ENCODE peak calls at places on chromosomes 12 and 14, in ten cellular contexts. One of them, this sample, is unnamed.

GRCh38 chr12:74483057-74483456 is 54.6 kb upstream of the ATXN7L3B start:
- DNase-seq in right atrium auricular region: no peak
- DNase-seq in right cardiac atrium: no peak
- DNase-seq in fibroblast of lung: no peak
- DNase-seq in HepG2: no peak
- DNase-seq in H9: no peak
- DNase-seq in astrocyte: no peak
- DNase-seq in cardiac muscle cell: no peak
- DNase-seq in uterus: no peak
- DNase-seq in left ventricle myocardium inferior: no peak
- DNase-seq in this sample: no peak

GRCh38 chr14:77612011-77612620 is 4.3 kb downstream of the SPTLC2 start:
- DNase-seq in fibroblast of lung: peak; percentile 25
- DNase-seq in right cardiac atrium: no peak
- DNase-seq in right atrium auricular region: no peak
- DNase-seq in cardiac muscle cell: no peak
- DNase-seq in left ventricle myocardium inferior: no peak
- DNase-seq in H9: no peak
- DNase-seq in astrocyte: peak; percentile 79
- DNase-seq in HepG2: no peak
- DNase-seq in uterus: no peak
- DNase-seq in this sample: no peak

GRCh38 chr14:64221604-64222003 is 72.6 kb downstream of the ESR2 start:
- DNase-seq in uterus: no peak
- DNase-seq in H9: no peak
- DNase-seq in astrocyte: no peak
- DNase-seq in right cardiac atrium: no peak
- DNase-seq in right atrium auricular region: no peak
- DNase-seq in fibroblast of lung: no peak
- DNase-seq in cardiac muscle cell: no peak
- DNase-seq in HepG2: no peak
- DNase-seq in left ventricle myocardium inferior: no peak
- DNase-seq in this sample: no peak

GRCh38 chr12:11853126-11853525 is 203.7 kb downstream of the ETV6 start:
- DNase-seq in H9: no peak
- DNase-seq in left ventricle myocardium inferior: no peak
- DNase-seq in right atrium auricular region: no peak
- DNase-seq in right cardiac atrium: no peak
- DNase-seq in cardiac muscle cell: no peak
- DNase-seq in HepG2: no peak
- DNase-seq in astrocyte: no peak
- DNase-seq in uterus: no peak
- DNase-seq in fibroblast of lung: no peak
- DNase-seq in this sample: no peak

GRCh38 chr14:60317609-60318008 is 68.6 kb downstream of the PPM1A start:
- DNase-seq in uterus: no peak
- DNase-seq in H9: peak; percentile 56
- DNase-seq in fibroblast of lung: no peak
- DNase-seq in right atrium auricular region: no peak
- DNase-seq in right cardiac atrium: no peak
- DNase-seq in astrocyte: no peak
- DNase-seq in cardiac muscle cell: no peak
- DNase-seq in left ventricle myocardium inferior: no peak
- DNase-seq in HepG2: no peak
- DNase-seq in this sample: no peak

GRCh38 chr14:75577090-75577489 is 1.3 kb upstream of the FLVCR2 start:
- DNase-seq in right cardiac atrium: no peak
- DNase-seq in right atrium auricular region: no peak
- DNase-seq in fibroblast of lung: no peak
- DNase-seq in cardiac muscle cell: no peak
- DNase-seq in HepG2: no peak
- DNase-seq in uterus: no peak
- DNase-seq in astrocyte: no peak
- DNase-seq in H9: no peak
- DNase-seq in left ventricle myocardium inferior: no peak
- DNase-seq in this sample: no peak

GRCh38 chr12:5102806-5103205 is 59.1 kb downstream of the KCNA5 start:
- DNase-seq in left ventricle myocardium inferior: no peak
- DNase-seq in H9: no peak
- DNase-seq in fibroblast of lung: no peak
- DNase-seq in uterus: no peak
- DNase-seq in astrocyte: no peak
- DNase-seq in right cardiac atrium: no peak
- DNase-seq in HepG2: no peak
- DNase-seq in right atrium auricular region: no peak
- DNase-seq in cardiac muscle cell: no peak
- DNase-seq in this sample: no peak

GRCh38 chr14:99282261-99283050 is 10.5 kb upstream of the BCL11B start:
- DNase-seq in astrocyte: no peak
- DNase-seq in H9: no peak
- DNase-seq in HepG2: no peak
- DNase-seq in fibroblast of lung: no peak
- DNase-seq in uterus: no peak
- DNase-seq in cardiac muscle cell: no peak
- DNase-seq in left ventricle myocardium inferior: no peak
- DNase-seq in right cardiac atrium: no peak
- DNase-seq in right atrium auricular region: no peak
- DNase-seq in this sample: no peak

GRCh38 chr12:110741795-110742717 is 635 bp downstream of the PPP1CC start:
- DNase-seq in astrocyte: no peak
- DNase-seq in left ventricle myocardium inferior: no peak
- DNase-seq in fibroblast of lung: peak; percentile 42
- DNase-seq in right cardiac atrium: no peak
- DNase-seq in H9: no peak
- DNase-seq in uterus: peak; percentile 59
- DNase-seq in right atrium auricular region: peak; percentile 56
- DNase-seq in cardiac muscle cell: peak; percentile 45
- DNase-seq in HepG2: no peak
- DNase-seq in this sample: peak; percentile 22

GRCh38 chr12:13187399-13187798 is 9.1 kb upstream of the EMP1 start:
- DNase-seq in cardiac muscle cell: no peak
- DNase-seq in right atrium auricular region: no peak
- DNase-seq in HepG2: no peak
- DNase-seq in right cardiac atrium: no peak
- DNase-seq in fibroblast of lung: no peak
- DNase-seq in astrocyte: peak; percentile 79
- DNase-seq in H9: no peak
- DNase-seq in left ventricle myocardium inferior: no peak
- DNase-seq in uterus: no peak
- DNase-seq in this sample: peak; percentile 86

GRCh38 chr14:104393898-104394605 is 185.5 kb upstream of the C14orf180 start:
- DNase-seq in left ventricle myocardium inferior: peak; percentile 69
- DNase-seq in cardiac muscle cell: no peak
- DNase-seq in fibroblast of lung: no peak
- DNase-seq in right atrium auricular region: peak; percentile 64
- DNase-seq in H9: peak; percentile 24
- DNase-seq in astrocyte: no peak
- DNase-seq in HepG2: no peak
- DNase-seq in uterus: peak; percentile 70
- DNase-seq in right cardiac atrium: peak; percentile 85
- DNase-seq in this sample: no peak

GRCh38 chr14:74083161-74083560 is 1.1 kb downstream of the ALDH6A1 start:
- DNase-seq in right atrium auricular region: no peak
- DNase-seq in left ventricle myocardium inferior: no peak
- DNase-seq in uterus: no peak
- DNase-seq in H9: no peak
- DNase-seq in HepG2: no peak
- DNase-seq in right cardiac atrium: no peak
- DNase-seq in fibroblast of lung: no peak
- DNase-seq in cardiac muscle cell: no peak
- DNase-seq in astrocyte: no peak
- DNase-seq in this sample: no peak

GRCh38 chr14:74081491-74081890 is 2.8 kb downstream of the ALDH6A1 start:
- DNase-seq in H9: no peak
- DNase-seq in left ventricle myocardium inferior: no peak
- DNase-seq in astrocyte: no peak
- DNase-seq in uterus: no peak
- DNase-seq in right atrium auricular region: no peak
- DNase-seq in fibroblast of lung: no peak
- DNase-seq in cardiac muscle cell: no peak
- DNase-seq in right cardiac atrium: no peak
- DNase-seq in HepG2: no peak
- DNase-seq in this sample: no peak

GRCh38 chr14:74084277-74085046 is at the start of the genes ALDH6A1 and LIN52:
- DNase-seq in HepG2: peak; percentile 100
- DNase-seq in right cardiac atrium: peak; percentile 99
- DNase-seq in H9: peak; percentile 100
- DNase-seq in cardiac muscle cell: peak; percentile 99
- DNase-seq in fibroblast of lung: peak; percentile 100
- DNase-seq in left ventricle myocardium inferior: peak; percentile 99
- DNase-seq in astrocyte: peak; percentile 100
- DNase-seq in right atrium auricular region: peak; percentile 100
- DNase-seq in uterus: peak; percentile 100
- DNase-seq in this sample: peak; percentile 100

GRCh38 chr14:74083784-74084276 is 423 bp downstream of the ALDH6A1 start:
- DNase-seq in cardiac muscle cell: no peak
- DNase-seq in HepG2: peak; percentile 32
- DNase-seq in H9: peak; percentile 28
- DNase-seq in left ventricle myocardium inferior: no peak
- DNase-seq in right cardiac atrium: peak; percentile 55
- DNase-seq in uterus: no peak
- DNase-seq in astrocyte: no peak
- DNase-seq in right atrium auricular region: no peak
- DNase-seq in fibroblast of lung: no peak
- DNase-seq in this sample: no peak

GRCh38 chr14:74080820-74081460 is 3.3 kb downstream of the ALDH6A1 start:
- DNase-seq in cardiac muscle cell: no peak
- DNase-seq in fibroblast of lung: no peak
- DNase-seq in astrocyte: no peak
- DNase-seq in HepG2: peak; percentile 28
- DNase-seq in uterus: no peak
- DNase-seq in H9: no peak
- DNase-seq in right atrium auricular region: no peak
- DNase-seq in left ventricle myocardium inferior: no peak
- DNase-seq in right cardiac atrium: no peak
- DNase-seq in this sample: no peak
- H3K27me3 ChIP-seq in cardiac muscle cell: no peaks in the 10 kb centered on the region
- H3K27me3 ChIP-seq in fibroblast of lung: no peaks in the 10 kb centered on the region
- H3K27me3 ChIP-seq in astrocyte: no peaks in the 10 kb centered on the region
- H3K27me3 ChIP-seq in HepG2: no peaks in the 10 kb centered on the region
- H3K27me3 ChIP-seq in uterus: no peaks in the 10 kb centered on the region
- H3K27me3 ChIP-seq in H9: no peaks in the 10 kb centered on the region
- H3K27me3 ChIP-seq in right atrium auricular region: no peaks in the 10 kb centered on the region
- H3K27me3 ChIP-seq in left ventricle myocardium inferior: no peaks in the 10 kb centered on the region
- H3K27me3 ChIP-seq in right cardiac atrium: no peaks in the 10 kb centered on the region
- H3K27me3 ChIP-seq in this sample: no peaks in the 10 kb centered on the region

GRCh38 chr14:69398818-69399210 is 322 bp downstream of the SLC39A9 start:
- DNase-seq in astrocyte: no peak
- DNase-seq in cardiac muscle cell: no peak
- DNase-seq in right atrium auricular region: no peak
- DNase-seq in fibroblast of lung: no peak
- DNase-seq in left ventricle myocardium inferior: no peak
- DNase-seq in H9: no peak
- DNase-seq in uterus: no peak
- DNase-seq in HepG2: no peak
- DNase-seq in right cardiac atrium: no peak
- DNase-seq in this sample: no peak
- H3K4me1 ChIP-seq in astrocyte: peaks cover 34% of the 10 kb centered on the region
- H3K4me1 ChIP-seq in cardiac muscle cell: peaks cover 28% of the 10 kb centered on the region
- H3K4me1 ChIP-seq in right atrium auricular region: peaks cover 48% of the 10 kb centered on the region
- H3K4me1 ChIP-seq in fibroblast of lung: peaks cover 2% of the 10 kb centered on the region
- H3K4me1 ChIP-seq in left ventricle myocardium inferior: peaks cover 83% of the 10 kb centered on the region
- H3K4me1 ChIP-seq in H9: peaks cover 2% of the 10 kb centered on the region
- H3K4me1 ChIP-seq in uterus: peaks cover 14% of the 10 kb centered on the region
- H3K4me1 ChIP-seq in HepG2: peaks cover 52% of the 10 kb centered on the region
- H3K4me1 ChIP-seq in right cardiac atrium: peaks cover 10% of the 10 kb centered on the region
- H3K4me1 ChIP-seq in this sample: peaks cover 14% of the 10 kb centered on the region

GRCh38 chr14:23120405-23121251 is 1.6 kb upstream of the CEBPE start:
- DNase-seq in cardiac muscle cell: peak; percentile 93
- DNase-seq in H9: peak; percentile 92
- DNase-seq in astrocyte: peak; percentile 58
- DNase-seq in right atrium auricular region: peak; percentile 94
- DNase-seq in left ventricle myocardium inferior: peak; percentile 87
- DNase-seq in right cardiac atrium: peak; percentile 95
- DNase-seq in uterus: peak; percentile 93
- DNase-seq in fibroblast of lung: peak; percentile 85
- DNase-seq in HepG2: peak; percentile 93
- DNase-seq in this sample: no peak

GRCh38 chr14:23121401-23121800 is 2.3 kb upstream of the CEBPE start:
- DNase-seq in cardiac muscle cell: no peak
- DNase-seq in uterus: peak; percentile 84
- DNase-seq in left ventricle myocardium inferior: no peak
- DNase-seq in astrocyte: peak; percentile 81
- DNase-seq in right atrium auricular region: no peak
- DNase-seq in HepG2: no peak
- DNase-seq in fibroblast of lung: peak; percentile 54
- DNase-seq in right cardiac atrium: no peak
- DNase-seq in H9: no peak
- DNase-seq in this sample: no peak

GRCh38 chr14:23117371-23118020 is 1.6 kb downstream of the CEBPE start:
- DNase-seq in cardiac muscle cell: no peak
- DNase-seq in H9: no peak
- DNase-seq in HepG2: no peak
- DNase-seq in right cardiac atrium: no peak
- DNase-seq in uterus: no peak
- DNase-seq in astrocyte: no peak
- DNase-seq in left ventricle myocardium inferior: no peak
- DNase-seq in right atrium auricular region: no peak
- DNase-seq in fibroblast of lung: no peak
- DNase-seq in this sample: no peak

GRCh38 chr14:23118506-23119361 is at the start of gene CEBPE:
- DNase-seq in H9: no peak
- DNase-seq in right atrium auricular region: no peak
- DNase-seq in HepG2: no peak
- DNase-seq in fibroblast of lung: no peak
- DNase-seq in cardiac muscle cell: no peak
- DNase-seq in uterus: no peak
- DNase-seq in right cardiac atrium: no peak
- DNase-seq in left ventricle myocardium inferior: no peak
- DNase-seq in astrocyte: no peak
- DNase-seq in this sample: no peak

GRCh38 chr14:23119362-23120327 is 590 bp upstream of the CEBPE start:
- DNase-seq in left ventricle myocardium inferior: no peak
- DNase-seq in HepG2: no peak
- DNase-seq in right atrium auricular region: no peak
- DNase-seq in fibroblast of lung: no peak
- DNase-seq in H9: no peak
- DNase-seq in cardiac muscle cell: no peak
- DNase-seq in astrocyte: no peak
- DNase-seq in uterus: no peak
- DNase-seq in right cardiac atrium: no peak
- DNase-seq in this sample: no peak
- H3K27ac ChIP-seq in left ventricle myocardium inferior: peak overlapping the region; percentile 18
- H3K27ac ChIP-seq in HepG2: no peak overlapping the region
- H3K27ac ChIP-seq in right atrium auricular region: no peak overlapping the region
- H3K27ac ChIP-seq in fibroblast of lung: no peak overlapping the region
- H3K27ac ChIP-seq in H9: no peak overlapping the region
- H3K27ac ChIP-seq in cardiac muscle cell: no peak overlapping the region
- H3K27ac ChIP-seq in astrocyte: no peak overlapping the region
- H3K27ac ChIP-seq in uterus: no peak overlapping the region
- H3K27ac ChIP-seq in right cardiac atrium: no peak overlapping the region
- H3K27ac ChIP-seq in this sample: no peak overlapping the region

DNA sequence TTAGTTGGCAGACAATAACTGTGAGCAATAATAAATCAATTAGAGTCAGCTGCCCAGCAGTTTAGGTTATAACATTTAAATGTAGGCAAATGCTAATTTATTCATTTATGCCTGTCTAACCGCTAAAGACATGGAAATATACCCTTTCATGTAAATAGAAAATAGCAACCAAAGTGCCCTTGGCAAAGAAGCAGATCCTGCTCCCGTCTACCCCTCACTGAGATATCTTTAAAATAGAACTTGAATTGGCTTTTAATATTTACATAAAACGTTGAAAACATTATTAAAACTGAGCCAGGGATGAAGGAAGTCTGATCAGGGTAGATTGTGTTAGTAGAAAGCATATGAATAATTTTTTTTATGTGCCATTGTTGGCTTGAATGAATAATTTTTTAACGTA is 67.3 kb downstream of the ATP23 start:
- DNase-seq in right atrium auricular region: no peak
- DNase-seq in uterus: no peak
- DNase-seq in H9: no peak
- DNase-seq in fibroblast of lung: no peak
- DNase-seq in cardiac muscle cell: no peak
- DNase-seq in HepG2: no peak
- DNase-seq in left ventricle myocardium inferior: no peak
- DNase-seq in right cardiac atrium: no peak
- DNase-seq in astrocyte: no peak
- DNase-seq in this sample: no peak
- H3K27me3 ChIP-seq in right atrium auricular region: no peaks in the 10 kb centered on the region
- H3K27me3 ChIP-seq in uterus: no peaks in the 10 kb centered on the region
- H3K27me3 ChIP-seq in H9: no peaks in the 10 kb centered on the region
- H3K27me3 ChIP-seq in fibroblast of lung: no peaks in the 10 kb centered on the region
- H3K27me3 ChIP-seq in cardiac muscle cell: no peaks in the 10 kb centered on the region
- H3K27me3 ChIP-seq in HepG2: no peaks in the 10 kb centered on the region
- H3K27me3 ChIP-seq in left ventricle myocardium inferior: no peaks in the 10 kb centered on the region
- H3K27me3 ChIP-seq in right cardiac atrium: no peaks in the 10 kb centered on the region
- H3K27me3 ChIP-seq in astrocyte: no peaks in the 10 kb centered on the region
- H3K27me3 ChIP-seq in this sample: no peaks in the 10 kb centered on the region

This sample was measured in foreskin keratinocyte.